ENCODE peak calls at places on chromosome 4, in nine cellular contexts. One of them, this sample, is unnamed. For H3K4me1, the result is how much of the 10 kb centered on the place peaks cover.

GRCh38 chr4:23932935-23933334 is 43.1 kb upstream of the PPARGC1A start:
- DNase-seq in mucosa of descending colon: no peak
- DNase-seq in Peyer's patch: no peak
- DNase-seq in heart left ventricle: no peak
- DNase-seq in CD4-positive, alpha-beta memory T cell: no peak
- DNase-seq in aorta: no peak
- DNase-seq in uterus: no peak
- DNase-seq in cardiac muscle cell: no peak
- DNase-seq in SK-N-SH: no peak
- DNase-seq in this sample: no peak

GRCh38 chr4:159047478-159048165 is 55.3 kb upstream of the RAPGEF2 start:
- DNase-seq in mucosa of descending colon: no peak
- DNase-seq in Peyer's patch: no peak
- DNase-seq in heart left ventricle: no peak
- DNase-seq in CD4-positive, alpha-beta memory T cell: no peak
- DNase-seq in aorta: no peak
- DNase-seq in uterus: no peak
- DNase-seq in cardiac muscle cell: no peak
- DNase-seq in SK-N-SH: no peak
- DNase-seq in this sample: no peak

GRCh38 chr4:24266014-24266413 is 318.3 kb downstream of the DHX15 start:
- DNase-seq in mucosa of descending colon: no peak
- DNase-seq in Peyer's patch: no peak
- DNase-seq in heart left ventricle: no peak
- DNase-seq in CD4-positive, alpha-beta memory T cell: no peak
- DNase-seq in aorta: no peak
- DNase-seq in uterus: no peak
- DNase-seq in cardiac muscle cell: no peak
- DNase-seq in SK-N-SH: no peak
- DNase-seq in this sample: no peak

GRCh38 chr4:48762408-48762807 is 17.7 kb downstream of the FRYL start:
- DNase-seq in mucosa of descending colon: no peak
- DNase-seq in Peyer's patch: no peak
- DNase-seq in heart left ventricle: no peak
- DNase-seq in CD4-positive, alpha-beta memory T cell: no peak
- DNase-seq in aorta: no peak
- DNase-seq in uterus: no peak
- DNase-seq in cardiac muscle cell: no peak
- DNase-seq in SK-N-SH: no peak
- DNase-seq in this sample: no peak

GRCh38 chr4:129550281-129550785 is 454.4 kb downstream of the C4orf33 start:
- DNase-seq in mucosa of descending colon: no peak
- DNase-seq in Peyer's patch: no peak
- DNase-seq in heart left ventricle: no peak
- DNase-seq in CD4-positive, alpha-beta memory T cell: no peak
- DNase-seq in aorta: no peak
- DNase-seq in uterus: no peak
- DNase-seq in cardiac muscle cell: no peak
- DNase-seq in SK-N-SH: no peak
- DNase-seq in this sample: no peak

GRCh38 chr4:17478073-17478472 is 33.8 kb downstream of the QDPR start:
- DNase-seq in mucosa of descending colon: no peak
- DNase-seq in Peyer's patch: no peak
- DNase-seq in heart left ventricle: no peak
- DNase-seq in CD4-positive, alpha-beta memory T cell: no peak
- DNase-seq in aorta: no peak
- DNase-seq in uterus: no peak
- DNase-seq in cardiac muscle cell: no peak
- DNase-seq in SK-N-SH: no peak
- DNase-seq in this sample: no peak

GRCh38 chr4:41476310-41476709 is 61.6 kb upstream of the LIMCH1 start:
- DNase-seq in mucosa of descending colon: no peak
- DNase-seq in Peyer's patch: no peak
- DNase-seq in heart left ventricle: no peak
- DNase-seq in CD4-positive, alpha-beta memory T cell: no peak
- DNase-seq in aorta: no peak
- DNase-seq in uterus: no peak
- DNase-seq in cardiac muscle cell: no peak
- DNase-seq in SK-N-SH: no peak
- DNase-seq in this sample: no peak

GRCh38 chr4:184792950-184793555 is 32.7 kb downstream of the ACSL1 start:
- DNase-seq in mucosa of descending colon: no peak
- DNase-seq in Peyer's patch: no peak
- DNase-seq in heart left ventricle: no peak
- DNase-seq in CD4-positive, alpha-beta memory T cell: peak
- DNase-seq in aorta: no peak
- DNase-seq in uterus: no peak
- DNase-seq in cardiac muscle cell: no peak
- DNase-seq in SK-N-SH: no peak
- DNase-seq in this sample: no peak

GRCh38 chr4:149371021-149371420 is 444.6 kb downstream of the IQCM start:
- DNase-seq in mucosa of descending colon: peak
- DNase-seq in Peyer's patch: no peak
- DNase-seq in heart left ventricle: no peak
- DNase-seq in CD4-positive, alpha-beta memory T cell: no peak
- DNase-seq in aorta: no peak
- DNase-seq in uterus: no peak
- DNase-seq in cardiac muscle cell: peak
- DNase-seq in SK-N-SH: peak
- DNase-seq in this sample: peak

GRCh38 chr4:6967846-6968340 is 58.3 kb downstream of the TBC1D14 start:
- DNase-seq in mucosa of descending colon: no peak
- DNase-seq in Peyer's patch: no peak
- DNase-seq in heart left ventricle: no peak
- DNase-seq in CD4-positive, alpha-beta memory T cell: no peak
- DNase-seq in aorta: no peak
- DNase-seq in uterus: no peak
- DNase-seq in cardiac muscle cell: no peak
- DNase-seq in SK-N-SH: no peak
- DNase-seq in this sample: no peak

GRCh38 chr4:113435893-113436292 is 325.6 kb downstream of the CAMK2D start:
- DNase-seq in mucosa of descending colon: peak
- DNase-seq in Peyer's patch: no peak
- DNase-seq in heart left ventricle: peak
- DNase-seq in CD4-positive, alpha-beta memory T cell: peak
- DNase-seq in aorta: peak
- DNase-seq in uterus: peak
- DNase-seq in cardiac muscle cell: no peak
- DNase-seq in SK-N-SH: no peak
- DNase-seq in this sample: no peak

GRCh38 chr4:23733911-23734458 is 155.9 kb downstream of the PPARGC1A start:
- DNase-seq in mucosa of descending colon: peak
- DNase-seq in Peyer's patch: no peak
- DNase-seq in heart left ventricle: no peak
- DNase-seq in CD4-positive, alpha-beta memory T cell: no peak
- DNase-seq in aorta: no peak
- DNase-seq in uterus: no peak
- DNase-seq in cardiac muscle cell: no peak
- DNase-seq in SK-N-SH: no peak
- DNase-seq in this sample: no peak

GRCh38 chr4:146458594-146458993 is 63.1 kb downstream of the SLC10A7 start:
- DNase-seq in mucosa of descending colon: no peak
- DNase-seq in Peyer's patch: no peak
- DNase-seq in heart left ventricle: no peak
- DNase-seq in CD4-positive, alpha-beta memory T cell: no peak
- DNase-seq in aorta: no peak
- DNase-seq in uterus: no peak
- DNase-seq in cardiac muscle cell: no peak
- DNase-seq in SK-N-SH: no peak
- DNase-seq in this sample: no peak

GRCh38 chr4:125951275-125951887 is 636.6 kb downstream of the FAT4 start:
- DNase-seq in mucosa of descending colon: no peak
- DNase-seq in Peyer's patch: no peak
- DNase-seq in heart left ventricle: no peak
- DNase-seq in CD4-positive, alpha-beta memory T cell: no peak
- DNase-seq in aorta: no peak
- DNase-seq in uterus: no peak
- DNase-seq in cardiac muscle cell: no peak
- DNase-seq in SK-N-SH: peak
- DNase-seq in this sample: no peak

GRCh38 chr4:122309988-122310626 is 68.7 kb upstream of the ADAD1 start:
- DNase-seq in mucosa of descending colon: no peak
- DNase-seq in Peyer's patch: no peak
- DNase-seq in heart left ventricle: no peak
- DNase-seq in CD4-positive, alpha-beta memory T cell: no peak
- DNase-seq in aorta: no peak
- DNase-seq in uterus: no peak
- DNase-seq in cardiac muscle cell: no peak
- DNase-seq in SK-N-SH: no peak
- DNase-seq in this sample: no peak

GRCh38 chr4:153084939-153085630 is 119.2 kb upstream of the TRIM2 start:
- DNase-seq in mucosa of descending colon: peak
- DNase-seq in Peyer's patch: peak
- DNase-seq in heart left ventricle: peak
- DNase-seq in CD4-positive, alpha-beta memory T cell: peak
- DNase-seq in aorta: peak
- DNase-seq in uterus: peak
- DNase-seq in cardiac muscle cell: peak
- DNase-seq in SK-N-SH: peak
- DNase-seq in this sample: peak

GRCh38 chr4:99636422-99636821 is 21.2 kb downstream of the C4orf54 start:
- DNase-seq in mucosa of descending colon: no peak
- DNase-seq in Peyer's patch: no peak
- DNase-seq in heart left ventricle: no peak
- DNase-seq in CD4-positive, alpha-beta memory T cell: no peak
- DNase-seq in aorta: no peak
- DNase-seq in uterus: no peak
- DNase-seq in cardiac muscle cell: no peak
- DNase-seq in SK-N-SH: no peak
- DNase-seq in this sample: no peak

GRCh38 chr4:101277661-101278060 is 69.7 kb downstream of the PPP3CA start:
- DNase-seq in mucosa of descending colon: no peak
- DNase-seq in Peyer's patch: no peak
- DNase-seq in heart left ventricle: no peak
- DNase-seq in CD4-positive, alpha-beta memory T cell: no peak
- DNase-seq in aorta: no peak
- DNase-seq in uterus: no peak
- DNase-seq in cardiac muscle cell: no peak
- DNase-seq in SK-N-SH: no peak
- DNase-seq in this sample: no peak

GRCh38 chr4:148007789-148008188 is 275.9 kb downstream of the ARHGAP10 start:
- DNase-seq in mucosa of descending colon: no peak
- DNase-seq in Peyer's patch: no peak
- DNase-seq in heart left ventricle: no peak
- DNase-seq in CD4-positive, alpha-beta memory T cell: no peak
- DNase-seq in aorta: no peak
- DNase-seq in uterus: no peak
- DNase-seq in cardiac muscle cell: no peak
- DNase-seq in SK-N-SH: no peak
- DNase-seq in this sample: no peak

GRCh38 chr4:8615921-8616787 is 23.6 kb downstream of the CPZ start:
- DNase-seq in mucosa of descending colon: no peak
- DNase-seq in Peyer's patch: no peak
- DNase-seq in heart left ventricle: no peak
- DNase-seq in CD4-positive, alpha-beta memory T cell: no peak
- DNase-seq in aorta: peak
- DNase-seq in uterus: no peak
- DNase-seq in cardiac muscle cell: no peak
- DNase-seq in SK-N-SH: peak
- DNase-seq in this sample: no peak

GRCh38 chr4:171875291-171875690 is 62.1 kb downstream of the GALNTL6 start:
- DNase-seq in mucosa of descending colon: no peak
- DNase-seq in Peyer's patch: no peak
- DNase-seq in heart left ventricle: no peak
- DNase-seq in CD4-positive, alpha-beta memory T cell: no peak
- DNase-seq in aorta: no peak
- DNase-seq in uterus: no peak
- DNase-seq in cardiac muscle cell: no peak
- DNase-seq in SK-N-SH: no peak
- DNase-seq in this sample: no peak

GRCh38 chr4:24557036-24558022 is 27.0 kb downstream of the DHX15 start:
- DNase-seq in mucosa of descending colon: no peak
- DNase-seq in Peyer's patch: no peak
- DNase-seq in heart left ventricle: no peak
- DNase-seq in CD4-positive, alpha-beta memory T cell: no peak
- DNase-seq in aorta: no peak
- DNase-seq in uterus: no peak
- DNase-seq in cardiac muscle cell: no peak
- DNase-seq in SK-N-SH: no peak
- DNase-seq in this sample: no peak

DNA sequence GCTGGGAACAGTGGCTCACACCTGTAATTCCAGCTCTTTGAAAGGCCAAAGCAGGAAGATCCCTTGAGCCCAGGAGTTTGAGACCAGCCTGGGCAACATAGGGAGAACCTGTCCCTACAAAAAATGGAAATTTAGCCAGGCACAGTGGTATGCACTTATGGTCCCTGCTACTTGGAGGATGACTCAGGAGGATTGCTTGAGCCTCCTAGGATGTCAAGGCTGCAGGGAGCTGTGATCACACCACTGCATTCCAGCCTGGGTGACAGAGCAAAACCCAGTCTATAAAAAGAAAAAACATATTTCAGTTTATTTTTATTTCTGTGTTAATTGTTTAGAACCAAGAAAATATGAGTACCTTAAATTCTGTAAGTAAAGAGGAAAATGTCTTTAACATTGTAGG is 123.7 kb downstream of the CBR4 start:
- DNase-seq in mucosa of descending colon: no peak
- DNase-seq in Peyer's patch: no peak
- DNase-seq in heart left ventricle: no peak
- DNase-seq in CD4-positive, alpha-beta memory T cell: no peak
- DNase-seq in aorta: no peak
- DNase-seq in uterus: no peak
- DNase-seq in cardiac muscle cell: no peak
- DNase-seq in SK-N-SH: no peak
- DNase-seq in this sample: no peak
- H3K4me1 ChIP-seq in mucosa of descending colon: under half
- H3K4me1 ChIP-seq in Peyer's patch: under half
- H3K4me1 ChIP-seq in heart left ventricle: under half
- H3K4me1 ChIP-seq in CD4-positive, alpha-beta memory T cell: under half
- H3K4me1 ChIP-seq in aorta: under half
- H3K4me1 ChIP-seq in uterus: under half
- H3K4me1 ChIP-seq in cardiac muscle cell: under half
- H3K4me1 ChIP-seq in SK-N-SH: under half
- H3K4me1 ChIP-seq in this sample: under half

GRCh38 chr4:186689476-186689875 is 34.2 kb downstream of the FAT1 start:
- DNase-seq in mucosa of descending colon: no peak
- DNase-seq in Peyer's patch: no peak
- DNase-seq in heart left ventricle: no peak
- DNase-seq in CD4-positive, alpha-beta memory T cell: no peak
- DNase-seq in aorta: no peak
- DNase-seq in uterus: no peak
- DNase-seq in cardiac muscle cell: no peak
- DNase-seq in SK-N-SH: no peak
- DNase-seq in this sample: no peak
- H3K4me1 ChIP-seq in mucosa of descending colon: under half
- H3K4me1 ChIP-seq in Peyer's patch: under half
- H3K4me1 ChIP-seq in heart left ventricle: under half
- H3K4me1 ChIP-seq in CD4-positive, alpha-beta memory T cell: under half
- H3K4me1 ChIP-seq in aorta: under half
- H3K4me1 ChIP-seq in uterus: under half
- H3K4me1 ChIP-seq in cardiac muscle cell: under half
- H3K4me1 ChIP-seq in SK-N-SH: under half
- H3K4me1 ChIP-seq in this sample: under half

GRCh38 chr4:118279920-118280432 is 72.8 kb downstream of the PRSS12 start:
- DNase-seq in mucosa of descending colon: no peak
- DNase-seq in Peyer's patch: no peak
- DNase-seq in heart left ventricle: no peak
- DNase-seq in CD4-positive, alpha-beta memory T cell: no peak
- DNase-seq in aorta: no peak
- DNase-seq in uterus: no peak
- DNase-seq in cardiac muscle cell: no peak
- DNase-seq in SK-N-SH: no peak
- DNase-seq in this sample: no peak
- H3K4me1 ChIP-seq in mucosa of descending colon: under half
- H3K4me1 ChIP-seq in Peyer's patch: under half
- H3K4me1 ChIP-seq in heart left ventricle: under half
- H3K4me1 ChIP-seq in CD4-positive, alpha-beta memory T cell: under half
- H3K4me1 ChIP-seq in aorta: under half
- H3K4me1 ChIP-seq in uterus: under half
- H3K4me1 ChIP-seq in cardiac muscle cell: under half
- H3K4me1 ChIP-seq in SK-N-SH: under half
- H3K4me1 ChIP-seq in this sample: under half

GRCh38 chr4:924107-925096 is 7.7 kb downstream of the GAK start:
- DNase-seq in mucosa of descending colon: no peak
- DNase-seq in Peyer's patch: peak
- DNase-seq in heart left ventricle: no peak
- DNase-seq in CD4-positive, alpha-beta memory T cell: peak
- DNase-seq in aorta: peak
- DNase-seq in uterus: no peak
- DNase-seq in cardiac muscle cell: no peak
- DNase-seq in SK-N-SH: peak
- DNase-seq in this sample: no peak
- H3K4me1 ChIP-seq in mucosa of descending colon: under half
- H3K4me1 ChIP-seq in Peyer's patch: under half
- H3K4me1 ChIP-seq in heart left ventricle: under half
- H3K4me1 ChIP-seq in CD4-positive, alpha-beta memory T cell: half or more
- H3K4me1 ChIP-seq in aorta: under half
- H3K4me1 ChIP-seq in uterus: under half
- H3K4me1 ChIP-seq in cardiac muscle cell: under half
- H3K4me1 ChIP-seq in SK-N-SH: under half
- H3K4me1 ChIP-seq in this sample: under half

This sample was measured in right lobe of liver.